ENCODE peak calls at places on chromosomes 16 and 17, in ten cellular contexts. One of them, this sample, is unnamed.

GRCh38 chr16:52435573-52435972 is 111.4 kb downstream of the TOX3 start:
- DNase-seq in D341Med: peak; percentile 52
- DNase-seq in activated effector memory CD4-positive, alpha-beta T cell treated with Interleukin-2 at 50 U/mL for 16 hours: no peak
- DNase-seq in erythroblast: no peak
- DNase-seq in KBM-7: no peak
- DNase-seq in omental fat pad: no peak
- DNase-seq in stromal cell of bone marrow: no peak
- DNase-seq in anterior cingulate cortex: no peak
- DNase-seq in globus pallidus: peak; percentile 21
- DNase-seq in GM23248: no peak
- DNase-seq in this sample: no peak

GRCh38 chr17:5516060-5516792 is 29.9 kb downstream of the MIS12 start:
- DNase-seq in D341Med: no peak
- DNase-seq in activated effector memory CD4-positive, alpha-beta T cell treated with Interleukin-2 at 50 U/mL for 16 hours: no peak
- DNase-seq in erythroblast: no peak
- DNase-seq in KBM-7: peak; percentile 36
- DNase-seq in omental fat pad: no peak
- DNase-seq in stromal cell of bone marrow: peak; percentile 95
- DNase-seq in anterior cingulate cortex: no peak
- DNase-seq in globus pallidus: no peak
- DNase-seq in GM23248: peak; percentile 98
- DNase-seq in this sample: no peak

GRCh38 chr16:1042076-1042744 is 30.3 kb upstream of the SSTR5 start:
- DNase-seq in D341Med: no peak
- DNase-seq in activated effector memory CD4-positive, alpha-beta T cell treated with Interleukin-2 at 50 U/mL for 16 hours: no peak
- DNase-seq in erythroblast: no peak
- DNase-seq in KBM-7: no peak
- DNase-seq in omental fat pad: no peak
- DNase-seq in stromal cell of bone marrow: no peak
- DNase-seq in anterior cingulate cortex: no peak
- DNase-seq in globus pallidus: no peak
- DNase-seq in GM23248: no peak
- DNase-seq in this sample: no peak

GRCh38 chr17:44061446-44061845 is 5.0 kb downstream of the LSM12 start:
- DNase-seq in D341Med: no peak
- DNase-seq in activated effector memory CD4-positive, alpha-beta T cell treated with Interleukin-2 at 50 U/mL for 16 hours: no peak
- DNase-seq in erythroblast: no peak
- DNase-seq in KBM-7: no peak
- DNase-seq in omental fat pad: no peak
- DNase-seq in stromal cell of bone marrow: no peak
- DNase-seq in anterior cingulate cortex: no peak
- DNase-seq in globus pallidus: no peak
- DNase-seq in GM23248: peak; percentile 66
- DNase-seq in this sample: no peak

GRCh38 chr16:1678500-1679098 is 520 bp downstream of the JPT2 start:
- DNase-seq in D341Med: no peak
- DNase-seq in activated effector memory CD4-positive, alpha-beta T cell treated with Interleukin-2 at 50 U/mL for 16 hours: peak; percentile 31
- DNase-seq in erythroblast: no peak
- DNase-seq in KBM-7: peak; percentile 27
- DNase-seq in omental fat pad: no peak
- DNase-seq in stromal cell of bone marrow: no peak
- DNase-seq in anterior cingulate cortex: no peak
- DNase-seq in globus pallidus: peak; percentile 23
- DNase-seq in GM23248: peak; percentile 69
- DNase-seq in this sample: no peak

GRCh38 chr17:30586818-30587595 is 109.8 kb downstream of the GOSR1 start:
- DNase-seq in D341Med: no peak
- DNase-seq in activated effector memory CD4-positive, alpha-beta T cell treated with Interleukin-2 at 50 U/mL for 16 hours: no peak
- DNase-seq in erythroblast: no peak
- DNase-seq in KBM-7: no peak
- DNase-seq in omental fat pad: no peak
- DNase-seq in stromal cell of bone marrow: peak; percentile 75
- DNase-seq in anterior cingulate cortex: no peak
- DNase-seq in globus pallidus: no peak
- DNase-seq in GM23248: peak; percentile 85
- DNase-seq in this sample: peak; percentile 56

GRCh38 chr16:15765880-15766279 is 90.9 kb downstream of the MYH11 start:
- DNase-seq in D341Med: peak; percentile 56
- DNase-seq in activated effector memory CD4-positive, alpha-beta T cell treated with Interleukin-2 at 50 U/mL for 16 hours: no peak
- DNase-seq in erythroblast: peak; percentile 67
- DNase-seq in KBM-7: peak; percentile 73
- DNase-seq in omental fat pad: no peak
- DNase-seq in stromal cell of bone marrow: no peak
- DNase-seq in anterior cingulate cortex: no peak
- DNase-seq in globus pallidus: peak; percentile 14
- DNase-seq in GM23248: peak; percentile 61
- DNase-seq in this sample: peak; percentile 61

GRCh38 chr17:38761612-38762011 is 9.1 kb downstream of the PSMB3 start:
- DNase-seq in D341Med: peak; percentile 79
- DNase-seq in activated effector memory CD4-positive, alpha-beta T cell treated with Interleukin-2 at 50 U/mL for 16 hours: no peak
- DNase-seq in erythroblast: peak; percentile 66
- DNase-seq in KBM-7: peak; percentile 62
- DNase-seq in omental fat pad: no peak
- DNase-seq in stromal cell of bone marrow: no peak
- DNase-seq in anterior cingulate cortex: no peak
- DNase-seq in globus pallidus: no peak
- DNase-seq in GM23248: peak; percentile 48
- DNase-seq in this sample: peak; percentile 26

GRCh38 chr16:57906385-57907316 is 64.3 kb downstream of the CNGB1 start:
- DNase-seq in D341Med: no peak
- DNase-seq in activated effector memory CD4-positive, alpha-beta T cell treated with Interleukin-2 at 50 U/mL for 16 hours: peak; percentile 3
- DNase-seq in erythroblast: peak; percentile 9
- DNase-seq in KBM-7: peak; percentile 13
- DNase-seq in omental fat pad: no peak
- DNase-seq in stromal cell of bone marrow: no peak
- DNase-seq in anterior cingulate cortex: no peak
- DNase-seq in globus pallidus: peak; percentile 4
- DNase-seq in GM23248: peak; percentile 51
- DNase-seq in this sample: no peak

GRCh38 chr17:72460711-72461110 is 339.9 kb downstream of the SOX9 start:
- DNase-seq in D341Med: no peak
- DNase-seq in activated effector memory CD4-positive, alpha-beta T cell treated with Interleukin-2 at 50 U/mL for 16 hours: no peak
- DNase-seq in erythroblast: no peak
- DNase-seq in KBM-7: no peak
- DNase-seq in omental fat pad: no peak
- DNase-seq in stromal cell of bone marrow: no peak
- DNase-seq in anterior cingulate cortex: no peak
- DNase-seq in globus pallidus: no peak
- DNase-seq in GM23248: no peak
- DNase-seq in this sample: no peak

GRCh38 chr16:49986351-49987124 is 38.5 kb upstream of the CNEP1R1 start:
- DNase-seq in D341Med: no peak
- DNase-seq in activated effector memory CD4-positive, alpha-beta T cell treated with Interleukin-2 at 50 U/mL for 16 hours: no peak
- DNase-seq in erythroblast: no peak
- DNase-seq in KBM-7: no peak
- DNase-seq in omental fat pad: no peak
- DNase-seq in stromal cell of bone marrow: peak; percentile 42
- DNase-seq in anterior cingulate cortex: no peak
- DNase-seq in globus pallidus: no peak
- DNase-seq in GM23248: peak; percentile 13
- DNase-seq in this sample: no peak

GRCh38 chr16:12320298-12320706 is 343.8 kb downstream of the SNX29 start:
- DNase-seq in D341Med: no peak
- DNase-seq in activated effector memory CD4-positive, alpha-beta T cell treated with Interleukin-2 at 50 U/mL for 16 hours: no peak
- DNase-seq in erythroblast: no peak
- DNase-seq in KBM-7: no peak
- DNase-seq in omental fat pad: no peak
- DNase-seq in stromal cell of bone marrow: peak; percentile 14
- DNase-seq in anterior cingulate cortex: no peak
- DNase-seq in globus pallidus: no peak
- DNase-seq in GM23248: peak; percentile 73
- DNase-seq in this sample: no peak

GRCh38 chr16:89922477-89922883 is 662 bp upstream of the TUBB3 start:
- DNase-seq in D341Med: no peak
- DNase-seq in activated effector memory CD4-positive, alpha-beta T cell treated with Interleukin-2 at 50 U/mL for 16 hours: no peak
- DNase-seq in erythroblast: peak; percentile 49
- DNase-seq in KBM-7: peak; percentile 43
- DNase-seq in omental fat pad: peak; percentile 89
- DNase-seq in stromal cell of bone marrow: peak; percentile 94
- DNase-seq in anterior cingulate cortex: no peak
- DNase-seq in globus pallidus: no peak
- DNase-seq in GM23248: peak; percentile 96
- DNase-seq in this sample: peak; percentile 58

GRCh38 chr17:50861822-50862528 is 4.2 kb downstream of the TOB1 start:
- DNase-seq in D341Med: no peak
- DNase-seq in activated effector memory CD4-positive, alpha-beta T cell treated with Interleukin-2 at 50 U/mL for 16 hours: no peak
- DNase-seq in erythroblast: no peak
- DNase-seq in KBM-7: no peak
- DNase-seq in omental fat pad: no peak
- DNase-seq in stromal cell of bone marrow: no peak
- DNase-seq in anterior cingulate cortex: no peak
- DNase-seq in globus pallidus: no peak
- DNase-seq in GM23248: peak; percentile 48
- DNase-seq in this sample: no peak